ENCODE peak calls at places on chromosomes 11 and 22, in four cellular contexts. P, F, L and E are unnamed samples.

GRCh38 chr11:16607675-16608644 is 130.5 kb upstream of the C11orf58 start:
- DNase-seq in L (peak), P (no peak), F (peak), E (no peak)

GRCh38 chr11:82733444-82734119 is at the start of gene FAM181B:
- DNase-seq in P (peak), F (peak), L (peak), E (peak)

GRCh38 chr22:49938565-49939136 is 20.2 kb downstream of the CRELD2 start:
- DNase-seq in L (no peak), P (no peak), F (no peak), E (no peak)

GRCh38 chr22:49637255-49637760 is 190.4 kb downstream of the BRD1 start:
- DNase-seq in F (no peak), P (no peak), L (no peak), E (no peak)

GRCh38 chr11:74926304-74927030 is 22.4 kb downstream of the XRRA1 start:
- DNase-seq in P (no peak), L (no peak), F (no peak), E (no peak)

GRCh38 chr22:49904040-49904369 is 14.2 kb downstream of the ALG12 start:
- DNase-seq in L (no peak), P (no peak), F (no peak), E (no peak)

GRCh38 chr11:59680287-59681154 is 11.7 kb upstream of the PATL1 start:
- DNase-seq in L (peak), P (peak), F (peak), E (peak)

GRCh38 chr11:46050065-46050464 is 71.2 kb downstream of the PHF21A start:
- DNase-seq in F (no peak), P (no peak), L (peak), E (no peak)

GRCh38 chr11:69292221-69292648 is 1.7 kb upstream of the MYEOV start:
- DNase-seq in L (no peak), P (no peak), F (no peak), E (peak)

GRCh38 chr11:126544311-126545056 is 189.0 kb downstream of the ST3GAL4 start:
- DNase-seq in P (peak), F (peak), L (peak), E (no peak)

GRCh38 chr22:50141891-50142363 is 28.6 kb upstream of the PANX2 start:
- DNase-seq in L (no peak), F (no peak), P (no peak), E (no peak)

GRCh38 chr11:47768090-47768620 is 1.0 kb upstream of the FNBP4 start:
- DNase-seq in P (no peak), L (peak), F (peak), E (peak)

GRCh38 chr11:296206-296975 is 2.9 kb downstream of the IFITM5 start:
- DNase-seq in L (no peak), P (no peak), F (no peak), E (no peak)

GRCh38 chr11:71425851-71426250 is 22.3 kb downstream of the DHCR7 start:
- DNase-seq in P (no peak), F (no peak), L (no peak), E (no peak)

GRCh38 chr11:117597083-117597482 is 199.9 kb downstream of the DSCAML1 start:
- DNase-seq in F (peak), L (peak), P (peak), E (peak)

GRCh38 chr11:93849751-93850584 is 450 bp downstream of the VSTM5 start:
- DNase-seq in P (no peak), F (peak), L (no peak), E (no peak)
- TF ChIP-seq CTCF in P (no peak), F (no peak), L (no peak), E (no peak)

DNA sequence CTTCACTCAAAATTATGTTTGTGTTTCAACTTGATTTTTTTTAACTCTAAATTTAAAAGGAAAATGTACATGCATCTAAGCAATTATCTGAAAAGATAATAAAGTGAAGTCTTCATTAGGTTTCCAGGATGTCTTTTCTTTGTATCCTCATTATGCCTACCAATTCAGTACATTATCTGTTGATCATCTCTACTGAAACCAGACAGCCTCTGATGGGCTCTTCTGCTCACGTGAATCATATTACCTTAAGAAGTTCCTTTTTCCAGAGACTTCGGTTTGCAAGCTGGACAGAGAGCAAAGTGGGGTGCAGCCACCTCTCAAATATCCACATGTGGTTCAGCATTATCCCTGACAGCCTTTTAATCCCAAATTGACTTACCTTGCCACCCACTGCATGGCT is 158.4 kb downstream of the CADM1 start:
- DNase-seq in F (no peak), P (no peak), L (no peak), E (no peak)
- TF ChIP-seq CTCF in F (no peak), P (no peak), L (no peak), E (no peak)

GRCh38 chr11:132988381-132988780 is 543.9 kb downstream of the OPCML start:
- DNase-seq in P (no peak), L (no peak), F (no peak), E (no peak)

GRCh38 chr11:132987936-132988335 is 544.4 kb downstream of the OPCML start:
- DNase-seq in F (no peak), P (no peak), L (peak), E (no peak)

GRCh38 chr11:132994038-132994502 is 538.2 kb downstream of the OPCML start:
- DNase-seq in L (no peak), F (no peak), P (no peak), E (no peak)

GRCh38 chr11:132997396-132997795 is 534.9 kb downstream of the OPCML start:
- DNase-seq in F (no peak), P (no peak), L (no peak), E (no peak)

GRCh38 chr11:132992838-132993680 is 539.2 kb downstream of the OPCML start:
- DNase-seq in F (no peak), P (no peak), L (peak), E (no peak)
- TF ChIP-seq CTCF in F (no peak), P (no peak), L (peak), E (no peak)

GRCh38 chr11:133082851-133083488 is 449.3 kb downstream of the OPCML start:
- DNase-seq in F (peak), P (peak), L (no peak), E (peak)
- TF ChIP-seq CTCF in F (peak), P (peak), L (peak), E (no peak)

DNA sequence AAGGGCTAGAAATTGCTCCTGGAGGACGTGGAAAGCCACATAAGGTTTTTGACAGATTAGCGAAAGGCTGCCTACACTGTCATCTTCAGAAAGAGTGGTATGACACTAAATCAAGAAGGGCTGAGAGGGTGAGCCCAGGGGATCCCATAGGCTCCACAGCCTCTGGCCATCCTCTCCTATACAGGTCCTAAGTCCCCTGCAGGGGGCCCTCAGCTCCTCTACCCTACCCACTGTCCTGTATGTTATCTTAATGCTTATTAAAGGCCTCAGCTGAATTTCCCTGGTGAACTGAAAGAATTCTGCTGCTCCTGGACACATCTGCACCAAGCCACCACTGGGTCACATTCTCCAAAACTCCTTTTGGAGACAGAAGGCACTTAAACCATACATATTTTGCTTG is 7.9 kb downstream of the KLHL22 start:
- DNase-seq in P (no peak), L (no peak), F (no peak), E (no peak)
- TF ChIP-seq CTCF in P (no peak), L (no peak), F (no peak), E (no peak)

GRCh38 chr22:26937213-26937612 is 279.8 kb downstream of the MIAT start:
- DNase-seq in P (no peak), L (no peak), F (no peak), E (no peak)
- TF ChIP-seq CTCF in P (no peak), L (no peak), F (no peak), E (no peak)

GRCh38 chr11:68036717-68037239 is 2.0 kb upstream of the TCIRG1 start:
- DNase-seq in P (no peak), L (no peak), F (peak), E (peak)
- TF ChIP-seq CTCF in P (no peak), L (no peak), F (no peak), E (no peak)

DNA sequence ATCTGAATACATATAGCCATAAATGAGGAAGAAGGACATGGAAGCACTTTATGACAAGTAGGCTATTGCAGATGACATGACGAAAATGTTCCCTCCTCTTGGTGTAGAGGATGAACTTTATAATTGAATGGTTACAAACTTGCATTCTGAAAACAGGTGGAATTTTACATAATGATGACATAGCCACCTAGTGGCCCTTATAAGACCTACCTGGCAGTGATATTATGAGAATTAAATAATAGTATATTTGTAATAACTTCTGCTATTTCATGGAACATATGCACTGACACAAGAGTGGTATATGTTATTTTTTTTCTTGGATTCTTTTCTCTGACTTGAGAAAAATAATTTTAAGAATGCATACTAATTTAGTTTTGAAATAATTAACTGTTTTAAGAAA is 22.9 kb downstream of the TRIM22 start:
- DNase-seq in F (no peak), P (no peak), L (no peak), E (no peak)
- TF ChIP-seq CTCF in F (no peak), P (peak), L (peak), E (no peak)